ENCODE peak calls at places on chromosomes 16 and 17, in ten cellular contexts. F, I, A, B, T, Q, H, U, C and E are unnamed samples.
A peak's percentile ranks its signal among the peaks of the same experiment; 100 is the strongest.

GRCh38 chr17:80827646-80828643 is 163.7 kb upstream of the CHMP6 start:
- DNase-seq in F (peak; percentile 23), I (no peak), A (no peak), B (no peak), T (peak; percentile 49), Q (no peak), H (peak; percentile 64), U (no peak), C (no peak), E (no peak)

GRCh38 chr17:72233981-72234380 is 113.2 kb downstream of the SOX9 start:
- DNase-seq in F (no peak), I (no peak), A (no peak), B (no peak), T (no peak), Q (no peak), H (no peak), U (no peak), C (no peak), E (no peak)

GRCh38 chr17:21176996-21177395 is 37.0 kb downstream of the TMEM11 start:
- DNase-seq in F (no peak), I (no peak), A (no peak), B (no peak), T (no peak), Q (no peak), H (no peak), U (no peak), C (no peak), E (no peak)

GRCh38 chr16:83925957-83926725 is 26.9 kb upstream of the OSGIN1 start:
- DNase-seq in F (no peak), I (no peak), A (no peak), B (no peak), T (peak; percentile 48), Q (no peak), H (no peak), U (no peak), C (no peak), E (no peak)

GRCh38 chr16:14667347-14668266 is 26.5 kb downstream of the PLA2G10 start:
- DNase-seq in F (no peak), I (no peak), A (no peak), B (no peak), T (no peak), Q (no peak), H (no peak), U (peak; percentile 69), C (no peak), E (no peak)

GRCh38 chr16:68656771-68657170 is 11.7 kb downstream of the CDH3 start:
- DNase-seq in F (no peak), I (no peak), A (no peak), B (no peak), T (no peak), Q (no peak), H (no peak), U (no peak), C (no peak), E (no peak)

GRCh38 chr17:12867726-12868125 is 78.4 kb downstream of the ARHGAP44 start:
- DNase-seq in F (no peak), I (no peak), A (no peak), B (no peak), T (no peak), Q (no peak), H (no peak), U (no peak), C (no peak), E (no peak)

GRCh38 chr17:28335959-28336871 is 654 bp downstream of the TNFAIP1 start:
- DNase-seq in F (peak; percentile 75), I (no peak), A (peak; percentile 79), B (no peak), T (peak; percentile 63), Q (peak; percentile 49), H (peak; percentile 94), U (peak; percentile 77), C (no peak), E (peak; percentile 62)

GRCh38 chr16:3971261-3971660 is 90.7 kb upstream of the CREBBP start:
- DNase-seq in F (peak; percentile 61), I (no peak), A (peak; percentile 50), B (no peak), T (peak; percentile 13), Q (no peak), H (no peak), U (no peak), C (no peak), E (no peak)

GRCh38 chr17:622356-622755 is 92.3 kb downstream of the VPS53 start:
- DNase-seq in F (no peak), I (no peak), A (no peak), B (no peak), T (no peak), Q (no peak), H (no peak), U (no peak), C (no peak), E (no peak)

GRCh38 chr17:81203136-81203535 is 19.6 kb downstream of the CEP131 start:
- DNase-seq in F (no peak), I (no peak), A (no peak), B (no peak), T (no peak), Q (no peak), H (no peak), U (no peak), C (no peak), E (no peak)

GRCh38 chr16:83995756-83996155 is 27.7 kb downstream of the NECAB2 start:
- DNase-seq in F (no peak), I (no peak), A (no peak), B (no peak), T (no peak), Q (no peak), H (peak; percentile 88), U (no peak), C (no peak), E (no peak)

GRCh38 chr16:59527206-59527997 is 793.3 kb upstream of the GOT2 start:
- DNase-seq in F (no peak), I (no peak), A (peak; percentile 91), B (no peak), T (no peak), Q (no peak), H (no peak), U (no peak), C (no peak), E (no peak)

GRCh38 chr17:56835259-56835575 is 1.3 kb downstream of the DGKE start:
- DNase-seq in F (no peak), I (no peak), A (no peak), B (no peak), T (no peak), Q (no peak), H (no peak), U (no peak), C (no peak), E (no peak)
- H3K4me1 ChIP-seq in F (peaks cover 32% of the 10 kb centered on the region), I (peaks cover 23% of the 10 kb centered on the region), A (peaks cover 23% of the 10 kb centered on the region), B (peaks cover 73% of the 10 kb centered on the region), T (peaks cover 2% of the 10 kb centered on the region), Q (peaks cover 4% of the 10 kb centered on the region), H (peaks cover 40% of the 10 kb centered on the region), U (peaks cover 10% of the 10 kb centered on the region), C (peaks cover 64% of the 10 kb centered on the region), E (peaks cover 10% of the 10 kb centered on the region)

GRCh38 chr17:38539386-38539785 is 66.4 kb downstream of the SRCIN1 start:
- DNase-seq in F (no peak), I (no peak), A (no peak), B (no peak), T (peak; percentile 19), Q (no peak), H (no peak), U (no peak), C (no peak), E (no peak)
- H3K4me3 ChIP-seq in F (no peak overlapping the region), I (no peak overlapping the region), A (no peak overlapping the region), B (no peak overlapping the region), T (no peak overlapping the region), Q (no peak overlapping the region), H (no peak overlapping the region), U (no peak overlapping the region), C (no peak overlapping the region), E (no peak overlapping the region)

GRCh38 chr17:14300628-14301278 is at the start of gene HS3ST3B1:
- DNase-seq in F (no peak), I (peak; percentile 99), A (peak; percentile 97), B (peak; percentile 99), T (peak; percentile 98), Q (peak; percentile 97), H (peak; percentile 100), U (peak; percentile 99), C (peak; percentile 100), E (peak; percentile 99)
- H3K27me3 ChIP-seq in F (peaks cover 9% of the 10 kb centered on the region), I (peaks cover 23% of the 10 kb centered on the region), A (no peaks in the 10 kb centered on the region), B (peaks cover 16% of the 10 kb centered on the region), T (peaks cover 37% of the 10 kb centered on the region), Q (peaks cover 55% of the 10 kb centered on the region), H (peaks cover 92% of the 10 kb centered on the region), U (no peaks in the 10 kb centered on the region), C (peaks cover 12% of the 10 kb centered on the region), E (no peaks in the 10 kb centered on the region)

DNA sequence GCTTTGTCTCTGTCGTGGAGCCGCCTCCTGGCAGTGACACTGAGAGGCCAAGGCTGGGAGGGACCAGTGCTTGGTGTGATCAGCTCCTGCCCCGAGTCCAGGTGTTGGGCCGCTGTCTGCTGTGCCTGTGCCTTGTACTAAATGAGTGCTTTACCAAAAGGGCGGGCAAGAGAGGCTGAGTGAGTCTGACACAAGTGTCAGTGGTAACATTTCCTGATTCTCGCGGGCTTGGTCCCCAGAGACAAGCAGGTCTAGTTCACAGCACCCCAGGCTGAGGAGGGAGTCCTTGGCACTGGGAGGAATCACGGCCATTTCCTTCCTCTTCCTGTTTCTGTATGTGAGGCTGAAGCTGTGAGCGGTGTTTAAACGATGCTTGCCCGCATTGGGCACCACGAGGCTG is 30.2 kb downstream of the PLD6 start:
- DNase-seq in F (no peak), I (no peak), A (no peak), B (no peak), T (no peak), Q (no peak), H (no peak), U (no peak), C (no peak), E (no peak)
- H3K4me1 ChIP-seq in F (no peaks in the 10 kb centered on the region), I (peaks cover 82% of the 10 kb centered on the region), A (peaks cover 39% of the 10 kb centered on the region), B (peaks cover 99% of the 10 kb centered on the region), T (peaks cover 2% of the 10 kb centered on the region), Q (no peaks in the 10 kb centered on the region), H (no peaks in the 10 kb centered on the region), U (peaks cover 5% of the 10 kb centered on the region), C (peaks cover 68% of the 10 kb centered on the region), E (no peaks in the 10 kb centered on the region)